ENCODE peak calls at places on chromosomes 12 and 14, in eight cellular contexts. L, I, K, W, F, M, P and V are unnamed samples.

GRCh38 chr12:71536279-71536938 is 96.8 kb downstream of the LGR5 start:
- DNase-seq in L (no peak), I (no peak), K (no peak), W (no peak), F (no peak), M (no peak), P (no peak), V (no peak)

GRCh38 chr12:116780942-116781341 is 42.8 kb downstream of the RNFT2 start:
- DNase-seq in L (no peak), I (no peak), K (no peak), W (no peak), F (no peak), M (no peak), P (no peak), V (no peak)

GRCh38 chr14:97036096-97036852 is 239.1 kb downstream of the VRK1 start:
- DNase-seq in L (no peak), I (no peak), K (no peak), W (no peak), F (no peak), M (no peak), P (no peak), V (no peak)

GRCh38 chr12:70763666-70764065 is 126.4 kb upstream of the PTPRB start:
- DNase-seq in L (no peak), I (no peak), K (no peak), W (no peak), F (no peak), M (no peak), P (no peak), V (no peak)

GRCh38 chr12:52436828-52437474 is 2.8 kb upstream of the KRT75 start:
- DNase-seq in L (no peak), I (no peak), K (no peak), W (no peak), F (no peak), M (no peak), P (no peak), V (no peak)

GRCh38 chr14:58920230-58920629 is 268.2 kb upstream of the DAAM1 start:
- DNase-seq in L (no peak), I (no peak), K (no peak), W (no peak), F (no peak), M (no peak), P (no peak), V (no peak)

GRCh38 chr12:114692558-114693531 is 8.9 kb upstream of the TBX3 start:
- DNase-seq in L (peak), I (no peak), K (peak), W (no peak), F (no peak), M (peak), P (no peak), V (no peak)

GRCh38 chr12:52903855-52904508 is 894 bp downstream of the KRT8 start:
- DNase-seq in L (peak), I (no peak), K (peak), W (peak), F (peak), M (peak), P (peak), V (no peak)

GRCh38 chr12:113077057-113077858 is 20.7 kb downstream of the DTX1 start:
- DNase-seq in L (no peak), I (no peak), K (no peak), W (no peak), F (no peak), M (no peak), P (no peak), V (no peak)

DNA sequence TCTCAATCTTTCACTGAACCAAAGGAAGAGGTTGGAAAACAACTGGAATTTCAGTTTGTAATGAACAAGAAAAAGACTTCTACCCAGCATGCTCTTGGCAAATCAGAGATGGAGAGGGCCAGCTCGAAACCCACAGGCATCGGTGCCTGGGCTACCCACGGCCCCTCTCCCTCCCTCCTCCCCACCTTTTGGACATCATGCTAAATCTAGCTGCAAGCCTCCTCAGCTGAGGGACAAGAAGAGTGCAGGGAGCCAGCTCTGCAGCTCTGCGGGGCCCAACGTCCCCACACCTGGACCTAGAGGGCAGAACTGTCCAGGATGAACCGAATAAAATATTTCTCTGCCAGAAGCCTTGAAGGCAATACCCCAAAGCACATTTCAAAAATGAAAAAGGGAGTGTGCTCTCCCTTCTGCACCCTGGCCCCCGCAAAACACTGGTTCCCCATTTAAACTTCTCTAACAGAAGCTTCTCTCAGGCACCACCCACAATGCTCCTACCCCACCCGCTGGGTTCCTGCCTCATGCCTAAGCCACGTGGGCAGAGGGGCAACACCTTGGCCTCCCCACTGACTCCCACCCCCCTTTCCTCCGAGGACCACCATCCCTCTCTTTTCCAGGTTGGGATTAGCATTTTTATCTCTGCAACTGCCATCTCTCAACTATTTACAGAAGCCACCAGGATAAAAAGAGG is 8.2 kb downstream of the CAMKK2 start:
- DNase-seq in L (no peak), I (no peak), K (no peak), W (no peak), F (no peak), M (no peak), P (no peak), V (no peak)
- TF ChIP-seq POLR2A in L (no peak), I (no peak), K (no peak), W (no peak), F (no peak), M (no peak), P (no peak), V (no peak)

GRCh38 chr12:95942106-95942531 is 295 bp downstream of the CCDC38 start:
- DNase-seq in L (no peak), I (no peak), K (no peak), W (no peak), F (no peak), M (no peak), P (no peak), V (no peak)

GRCh38 chr12:95943231-95943842 is at the start of gene AMDHD1:
- DNase-seq in L (peak), I (peak), K (peak), W (peak), F (peak), M (peak), P (no peak), V (peak)

GRCh38 chr12:95944108-95944704 is 1.1 kb downstream of the AMDHD1 start:
- DNase-seq in L (no peak), I (no peak), K (no peak), W (no peak), F (peak), M (no peak), P (no peak), V (no peak)

GRCh38 chr12:95940514-95940913 is 1.9 kb downstream of the CCDC38 start:
- DNase-seq in L (no peak), I (no peak), K (no peak), W (no peak), F (peak), M (peak), P (no peak), V (no peak)

DNA sequence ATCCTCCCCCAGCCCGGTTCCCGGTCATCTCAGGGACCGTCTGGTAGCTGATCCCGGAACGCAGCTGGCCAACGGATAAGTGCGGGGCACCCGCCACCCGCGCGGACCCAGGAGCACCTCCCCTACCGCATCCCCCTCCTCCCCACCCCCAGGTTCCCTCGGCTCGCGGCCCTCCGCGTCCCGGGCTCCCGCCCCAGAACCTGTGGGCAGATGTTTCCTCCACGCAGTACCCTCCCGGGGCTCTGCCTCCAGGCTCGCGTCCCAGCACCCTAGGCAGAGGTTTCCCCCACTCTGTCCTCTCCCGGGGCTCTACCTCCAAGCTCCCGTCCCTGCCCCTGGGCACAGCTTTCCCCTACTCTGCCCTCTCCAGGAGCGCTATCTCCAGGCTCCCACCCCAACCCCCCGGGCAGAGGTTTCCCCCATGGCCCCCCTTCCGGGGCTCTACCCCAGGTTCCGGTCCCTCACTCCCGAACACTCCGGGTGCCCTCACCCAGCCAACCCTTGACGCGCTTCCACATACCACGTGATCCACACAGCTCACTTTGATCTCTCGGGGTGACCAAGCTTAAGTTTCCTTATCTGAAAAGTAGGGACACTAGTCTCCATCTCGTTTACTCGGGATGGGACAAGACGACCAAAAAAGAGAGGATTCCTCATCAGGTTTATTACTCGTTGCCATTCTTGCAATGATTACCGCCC is at the start of gene CCDC38:
- DNase-seq in L (peak), I (peak), K (peak), W (peak), F (peak), M (peak), P (peak), V (peak)
- TF ChIP-seq POLR2A in L (no peak), I (peak), K (no peak), W (peak), F (peak), M (peak), P (peak), V (peak)

GRCh38 chr12:51357374-51358047 is 11.0 kb upstream of the CELA1 start:
- DNase-seq in L (no peak), I (no peak), K (no peak), W (no peak), F (no peak), M (no peak), P (peak), V (no peak)

GRCh38 chr12:51359851-51360250 is 13.4 kb upstream of the CELA1 start:
- DNase-seq in L (no peak), I (no peak), K (no peak), W (no peak), F (no peak), M (no peak), P (no peak), V (no peak)

GRCh38 chr12:51361419-51362016 is 15.0 kb upstream of the CELA1 start:
- DNase-seq in L (no peak), I (no peak), K (no peak), W (peak), F (no peak), M (no peak), P (no peak), V (peak)

GRCh38 chr12:51360315-51360714 is 13.8 kb upstream of the CELA1 start:
- DNase-seq in L (no peak), I (no peak), K (no peak), W (no peak), F (no peak), M (no peak), P (no peak), V (no peak)

DNA sequence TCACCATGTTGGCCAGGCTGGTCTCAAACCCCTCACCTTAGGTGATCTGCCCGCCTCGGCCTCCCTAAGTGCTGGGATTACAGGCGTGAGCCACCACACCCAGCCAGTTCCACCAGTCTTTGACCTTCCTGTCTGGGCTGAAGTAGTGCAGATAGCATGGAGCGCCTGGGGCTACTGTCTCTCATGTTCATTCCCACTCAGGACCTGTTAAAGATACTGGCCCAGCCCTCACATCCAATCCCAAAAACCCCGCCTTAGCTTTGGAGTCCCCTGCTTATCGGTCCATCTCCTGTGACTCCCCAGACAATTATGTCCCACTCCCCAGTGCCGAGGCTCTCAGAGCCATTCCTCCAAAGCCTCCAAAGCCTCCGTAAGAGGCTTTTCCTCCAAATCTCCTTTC is 12.0 kb upstream of the CELA1 start:
- DNase-seq in L (no peak), I (no peak), K (no peak), W (no peak), F (no peak), M (no peak), P (no peak), V (no peak)
- TF ChIP-seq POLR2A in L (no peak), I (no peak), K (no peak), W (no peak), F (no peak), M (no peak), P (no peak), V (no peak)

GRCh38 chr14:60251877-60252276 is 2.9 kb downstream of the PPM1A start:
- DNase-seq in L (no peak), I (no peak), K (no peak), W (no peak), F (no peak), M (no peak), P (no peak), V (no peak)

GRCh38 chr14:60247994-60248696 is 876 bp upstream of the PPM1A start:
- DNase-seq in L (peak), I (peak), K (peak), W (peak), F (peak), M (peak), P (peak), V (peak)

GRCh38 chr14:60248697-60249314 is at the start of gene PPM1A:
- DNase-seq in L (peak), I (peak), K (peak), W (peak), F (peak), M (peak), P (peak), V (peak)

GRCh38 chr14:60250318-60251035 is 1.5 kb downstream of the PPM1A start:
- DNase-seq in L (no peak), I (peak), K (peak), W (peak), F (no peak), M (no peak), P (no peak), V (peak)

GRCh38 chr14:60249321-60250251 is 565 bp downstream of the PPM1A start:
- DNase-seq in L (peak), I (peak), K (peak), W (peak), F (peak), M (peak), P (no peak), V (peak)
- TF ChIP-seq POLR2A in L (peak), I (no peak), K (no peak), W (no peak), F (peak), M (no peak), P (peak), V (no peak)